ENCODE peak calls at places on chromosomes 1 and 21, in seven cellular contexts. One of them, this sample, is unnamed.

GRCh38 chr1:184388671-184389292 is 2.0 kb downstream of the C1orf21 start:
- DNase-seq in transverse colon: no peak
- DNase-seq in SK-N-SH: peak; percentile 40
- DNase-seq in stomach: no peak
- DNase-seq in suprapubic skin: no peak
- DNase-seq in A549: no peak
- DNase-seq in upper lobe of left lung: no peak
- DNase-seq in this sample: no peak

GRCh38 chr1:1115136-1115829 is 606 bp downstream of the C1orf159 start:
- DNase-seq in transverse colon: peak; percentile 7
- DNase-seq in SK-N-SH: no peak
- DNase-seq in stomach: no peak
- DNase-seq in suprapubic skin: no peak
- DNase-seq in A549: no peak
- DNase-seq in upper lobe of left lung: peak; percentile 78
- DNase-seq in this sample: no peak

GRCh38 chr1:98121661-98122060 is 200.8 kb upstream of the DPYD start:
- DNase-seq in transverse colon: no peak
- DNase-seq in SK-N-SH: no peak
- DNase-seq in stomach: no peak
- DNase-seq in suprapubic skin: no peak
- DNase-seq in A549: no peak
- DNase-seq in upper lobe of left lung: no peak
- DNase-seq in this sample: no peak

GRCh38 chr1:8373547-8374270 is 55.8 kb downstream of the SLC45A1 start:
- DNase-seq in transverse colon: peak; percentile 57
- DNase-seq in SK-N-SH: no peak
- DNase-seq in stomach: peak; percentile 71
- DNase-seq in suprapubic skin: no peak
- DNase-seq in A549: no peak
- DNase-seq in upper lobe of left lung: no peak
- DNase-seq in this sample: no peak

GRCh38 chr1:172628416-172628815 is 30.5 kb upstream of the FASLG start:
- DNase-seq in transverse colon: no peak
- DNase-seq in SK-N-SH: no peak
- DNase-seq in stomach: no peak
- DNase-seq in suprapubic skin: no peak
- DNase-seq in A549: no peak
- DNase-seq in upper lobe of left lung: no peak
- DNase-seq in this sample: no peak

GRCh38 chr1:52403566-52404115 is 582 bp downstream of the ORC1 start:
- DNase-seq in transverse colon: peak; percentile 42
- DNase-seq in SK-N-SH: peak; percentile 53
- DNase-seq in stomach: no peak
- DNase-seq in suprapubic skin: no peak
- DNase-seq in A549: peak; percentile 57
- DNase-seq in upper lobe of left lung: no peak
- DNase-seq in this sample: no peak

GRCh38 chr1:116909511-116910378 is at the start of gene PTGFRN:
- DNase-seq in transverse colon: peak; percentile 73
- DNase-seq in SK-N-SH: peak; percentile 89
- DNase-seq in stomach: peak; percentile 69
- DNase-seq in suprapubic skin: peak; percentile 84
- DNase-seq in A549: peak; percentile 35
- DNase-seq in upper lobe of left lung: peak; percentile 94
- DNase-seq in this sample: no peak

GRCh38 chr1:12618661-12619395 is 818 bp upstream of the DHRS3 start:
- DNase-seq in transverse colon: peak; percentile 86
- DNase-seq in SK-N-SH: peak; percentile 43
- DNase-seq in stomach: peak; percentile 65
- DNase-seq in suprapubic skin: no peak
- DNase-seq in A549: peak; percentile 95
- DNase-seq in upper lobe of left lung: peak; percentile 83
- DNase-seq in this sample: peak; percentile 66

GRCh38 chr1:119219711-119220110 is 79.3 kb upstream of the WARS2 start:
- DNase-seq in transverse colon: no peak
- DNase-seq in SK-N-SH: no peak
- DNase-seq in stomach: no peak
- DNase-seq in suprapubic skin: no peak
- DNase-seq in A549: no peak
- DNase-seq in upper lobe of left lung: no peak
- DNase-seq in this sample: no peak

GRCh38 chr1:212608956-212609700 is 567 bp downstream of the ATF3 start:
- DNase-seq in transverse colon: peak; percentile 61
- DNase-seq in SK-N-SH: peak; percentile 87
- DNase-seq in stomach: peak; percentile 57
- DNase-seq in suprapubic skin: peak; percentile 84
- DNase-seq in A549: peak; percentile 41
- DNase-seq in upper lobe of left lung: peak; percentile 93
- DNase-seq in this sample: peak; percentile 20

GRCh38 chr1:997728-998050 is 2.2 kb downstream of the HES4 start:
- DNase-seq in transverse colon: no peak
- DNase-seq in SK-N-SH: peak; percentile 33
- DNase-seq in stomach: no peak
- DNase-seq in suprapubic skin: no peak
- DNase-seq in A549: no peak
- DNase-seq in upper lobe of left lung: no peak
- DNase-seq in this sample: no peak

GRCh38 chr1:59670662-59671061 is 144.1 kb upstream of the HOOK1 start:
- DNase-seq in transverse colon: no peak
- DNase-seq in SK-N-SH: no peak
- DNase-seq in stomach: no peak
- DNase-seq in suprapubic skin: no peak
- DNase-seq in A549: no peak
- DNase-seq in upper lobe of left lung: no peak
- DNase-seq in this sample: no peak

GRCh38 chr1:53862507-53862906 is 24.4 kb upstream of the NDC1 start:
- DNase-seq in transverse colon: no peak
- DNase-seq in SK-N-SH: no peak
- DNase-seq in stomach: no peak
- DNase-seq in suprapubic skin: no peak
- DNase-seq in A549: no peak
- DNase-seq in upper lobe of left lung: no peak
- DNase-seq in this sample: no peak

GRCh38 chr1:44235794-44236193 is 22.5 kb downstream of the DMAP1 start:
- DNase-seq in transverse colon: no peak
- DNase-seq in SK-N-SH: no peak
- DNase-seq in stomach: no peak
- DNase-seq in suprapubic skin: no peak
- DNase-seq in A549: no peak
- DNase-seq in upper lobe of left lung: no peak
- DNase-seq in this sample: no peak

GRCh38 chr1:53134042-53134485 is 8.4 kb downstream of the SLC1A7 start:
- DNase-seq in transverse colon: no peak
- DNase-seq in SK-N-SH: no peak
- DNase-seq in stomach: no peak
- DNase-seq in suprapubic skin: peak; percentile 49
- DNase-seq in A549: no peak
- DNase-seq in upper lobe of left lung: no peak
- DNase-seq in this sample: no peak

GRCh38 chr1:228416217-228416971 is at the start of gene TRIM17:
- DNase-seq in transverse colon: no peak
- DNase-seq in SK-N-SH: peak; percentile 90
- DNase-seq in stomach: no peak
- DNase-seq in suprapubic skin: no peak
- DNase-seq in A549: no peak
- DNase-seq in upper lobe of left lung: peak; percentile 89
- DNase-seq in this sample: no peak

GRCh38 chr1:177948336-177948972 is 21.4 kb downstream of the SEC16B start:
- DNase-seq in transverse colon: peak; percentile 52
- DNase-seq in SK-N-SH: peak; percentile 69
- DNase-seq in stomach: peak; percentile 66
- DNase-seq in suprapubic skin: no peak
- DNase-seq in A549: peak; percentile 66
- DNase-seq in upper lobe of left lung: no peak
- DNase-seq in this sample: peak; percentile 39

GRCh38 chr1:13832536-13832935 is 132.5 kb downstream of the PRDM2 start:
- DNase-seq in transverse colon: peak; percentile 59
- DNase-seq in SK-N-SH: no peak
- DNase-seq in stomach: no peak
- DNase-seq in suprapubic skin: peak; percentile 47
- DNase-seq in A549: no peak
- DNase-seq in upper lobe of left lung: no peak
- DNase-seq in this sample: no peak

GRCh38 chr1:20440785-20441200 is 45.2 kb downstream of the CAMK2N1 start:
- DNase-seq in transverse colon: peak; percentile 55
- DNase-seq in SK-N-SH: peak; percentile 80
- DNase-seq in stomach: peak; percentile 28
- DNase-seq in suprapubic skin: no peak
- DNase-seq in A549: peak; percentile 76
- DNase-seq in upper lobe of left lung: no peak
- DNase-seq in this sample: no peak

GRCh38 chr1:118225471-118225870 is 40.4 kb upstream of the SPAG17 start:
- DNase-seq in transverse colon: no peak
- DNase-seq in SK-N-SH: no peak
- DNase-seq in stomach: no peak
- DNase-seq in suprapubic skin: no peak
- DNase-seq in A549: no peak
- DNase-seq in upper lobe of left lung: no peak
- DNase-seq in this sample: no peak

GRCh38 chr1:85464497-85465098 is 361 bp downstream of the DDAH1 start:
- DNase-seq in transverse colon: peak; percentile 77
- DNase-seq in SK-N-SH: peak; percentile 81
- DNase-seq in stomach: peak; percentile 68
- DNase-seq in suprapubic skin: peak; percentile 81
- DNase-seq in A549: peak; percentile 27
- DNase-seq in upper lobe of left lung: peak; percentile 94
- DNase-seq in this sample: peak; percentile 30

GRCh38 chr1:180169641-180170155 is 15.0 kb downstream of the QSOX1 start:
- DNase-seq in transverse colon: no peak
- DNase-seq in SK-N-SH: no peak
- DNase-seq in stomach: peak; percentile 46
- DNase-seq in suprapubic skin: no peak
- DNase-seq in A549: no peak
- DNase-seq in upper lobe of left lung: no peak
- DNase-seq in this sample: no peak

GRCh38 chr1:35509558-35509957 is 47.6 kb downstream of the KIAA0319L start:
- DNase-seq in transverse colon: no peak
- DNase-seq in SK-N-SH: peak; percentile 54
- DNase-seq in stomach: no peak
- DNase-seq in suprapubic skin: no peak
- DNase-seq in A549: no peak
- DNase-seq in upper lobe of left lung: no peak
- DNase-seq in this sample: no peak

GRCh38 chr1:24954631-24955030 is 24.6 kb upstream of the RUNX3 start:
- DNase-seq in transverse colon: no peak
- DNase-seq in SK-N-SH: no peak
- DNase-seq in stomach: no peak
- DNase-seq in suprapubic skin: no peak
- DNase-seq in A549: no peak
- DNase-seq in upper lobe of left lung: no peak
- DNase-seq in this sample: no peak

GRCh38 chr1:91578320-91579109 is 77.9 kb downstream of the CDC7 start:
- DNase-seq in transverse colon: no peak
- DNase-seq in SK-N-SH: no peak
- DNase-seq in stomach: no peak
- DNase-seq in suprapubic skin: no peak
- DNase-seq in A549: no peak
- DNase-seq in upper lobe of left lung: no peak
- DNase-seq in this sample: no peak
- TF ChIP-seq EP300 in transverse colon: no peak
- TF ChIP-seq EP300 in SK-N-SH: no peak
- TF ChIP-seq EP300 in stomach: no peak
- TF ChIP-seq EP300 in suprapubic skin: no peak
- TF ChIP-seq EP300 in A549: no peak
- TF ChIP-seq EP300 in upper lobe of left lung: no peak
- TF ChIP-seq EP300 in this sample: no peak

GRCh38 chr1:111559736-111560279 is 56.4 kb upstream of the ADORA3 start:
- DNase-seq in transverse colon: no peak
- DNase-seq in SK-N-SH: no peak
- DNase-seq in stomach: no peak
- DNase-seq in suprapubic skin: no peak
- DNase-seq in A549: no peak
- DNase-seq in upper lobe of left lung: no peak
- DNase-seq in this sample: no peak
- TF ChIP-seq EP300 in transverse colon: no peak
- TF ChIP-seq EP300 in SK-N-SH: no peak
- TF ChIP-seq EP300 in stomach: no peak
- TF ChIP-seq EP300 in suprapubic skin: no peak
- TF ChIP-seq EP300 in A549: no peak
- TF ChIP-seq EP300 in upper lobe of left lung: no peak
- TF ChIP-seq EP300 in this sample: no peak

GRCh38 chr1:86704456-86704971 is at the start of gene SH3GLB1:
- DNase-seq in transverse colon: peak; percentile 93
- DNase-seq in SK-N-SH: peak; percentile 91
- DNase-seq in stomach: peak; percentile 88
- DNase-seq in suprapubic skin: peak; percentile 92
- DNase-seq in A549: peak; percentile 52
- DNase-seq in upper lobe of left lung: peak; percentile 99
- DNase-seq in this sample: peak; percentile 77
- TF ChIP-seq EP300 in transverse colon: no peak
- TF ChIP-seq EP300 in SK-N-SH: peak; percentile 28
- TF ChIP-seq EP300 in stomach: no peak
- TF ChIP-seq EP300 in suprapubic skin: no peak
- TF ChIP-seq EP300 in A549: no peak
- TF ChIP-seq EP300 in upper lobe of left lung: no peak
- TF ChIP-seq EP300 in this sample: peak; percentile 64

GRCh38 chr21:32278518-32279376 is at the start of gene MIS18A:
- DNase-seq in transverse colon: peak; percentile 97
- DNase-seq in SK-N-SH: peak; percentile 98
- DNase-seq in stomach: peak; percentile 98
- DNase-seq in suprapubic skin: peak; percentile 97
- DNase-seq in A549: peak; percentile 62
- DNase-seq in upper lobe of left lung: peak; percentile 99
- DNase-seq in this sample: peak; percentile 89
- TF ChIP-seq EP300 in transverse colon: no peak
- TF ChIP-seq EP300 in SK-N-SH: no peak
- TF ChIP-seq EP300 in stomach: no peak
- TF ChIP-seq EP300 in suprapubic skin: no peak
- TF ChIP-seq EP300 in A549: no peak
- TF ChIP-seq EP300 in upper lobe of left lung: no peak
- TF ChIP-seq EP300 in this sample: peak; percentile 96

This sample was measured in tibial nerve.